ENCODE peak calls at places on chromosomes 12 and 14, in eight cellular contexts. One of them, this sample, is unnamed.

GRCh38 chr14:73149753-73150152 is 13.4 kb downstream of the PSEN1 start:
- DNase-seq in H9: no peak
- DNase-seq in ovary: no peak
- DNase-seq in astrocyte: no peak
- DNase-seq in K562: no peak
- DNase-seq in endothelial cell: no peak
- DNase-seq in left ventricle myocardium inferior: no peak
- DNase-seq in body of pancreas: no peak
- DNase-seq in this sample: no peak

GRCh38 chr12:72297666-72298065 is 25.5 kb downstream of the TRHDE start:
- DNase-seq in H9: no peak
- DNase-seq in ovary: no peak
- DNase-seq in astrocyte: no peak
- DNase-seq in K562: no peak
- DNase-seq in endothelial cell: no peak
- DNase-seq in left ventricle myocardium inferior: no peak
- DNase-seq in body of pancreas: no peak
- DNase-seq in this sample: no peak

GRCh38 chr12:119206348-119207075 is 27.8 kb downstream of the HSPB8 start:
- DNase-seq in H9: peak
- DNase-seq in ovary: no peak
- DNase-seq in astrocyte: no peak
- DNase-seq in K562: no peak
- DNase-seq in endothelial cell: no peak
- DNase-seq in left ventricle myocardium inferior: no peak
- DNase-seq in body of pancreas: no peak
- DNase-seq in this sample: no peak

GRCh38 chr12:52903855-52904508 is 894 bp downstream of the KRT8 start:
- DNase-seq in H9: peak
- DNase-seq in ovary: peak
- DNase-seq in astrocyte: peak
- DNase-seq in K562: peak
- DNase-seq in endothelial cell: peak
- DNase-seq in left ventricle myocardium inferior: peak
- DNase-seq in body of pancreas: peak
- DNase-seq in this sample: peak

GRCh38 chr12:18262514-18262913 is 1.2 kb downstream of the PIK3C2G start:
- DNase-seq in H9: no peak
- DNase-seq in ovary: no peak
- DNase-seq in astrocyte: no peak
- DNase-seq in K562: no peak
- DNase-seq in endothelial cell: no peak
- DNase-seq in left ventricle myocardium inferior: no peak
- DNase-seq in body of pancreas: no peak
- DNase-seq in this sample: no peak

GRCh38 chr12:17802657-17803641 is 287.0 kb downstream of the RERGL start:
- DNase-seq in H9: peak
- DNase-seq in ovary: no peak
- DNase-seq in astrocyte: no peak
- DNase-seq in K562: no peak
- DNase-seq in endothelial cell: no peak
- DNase-seq in left ventricle myocardium inferior: no peak
- DNase-seq in body of pancreas: no peak
- DNase-seq in this sample: no peak

GRCh38 chr12:46847001-46847400 is 21.2 kb upstream of the SLC38A4 start:
- DNase-seq in H9: no peak
- DNase-seq in ovary: no peak
- DNase-seq in astrocyte: no peak
- DNase-seq in K562: no peak
- DNase-seq in endothelial cell: no peak
- DNase-seq in left ventricle myocardium inferior: no peak
- DNase-seq in body of pancreas: no peak
- DNase-seq in this sample: no peak

GRCh38 chr12:86261606-86262005 is 5.4 kb upstream of the MGAT4C start:
- DNase-seq in H9: no peak
- DNase-seq in ovary: no peak
- DNase-seq in astrocyte: peak
- DNase-seq in K562: no peak
- DNase-seq in endothelial cell: no peak
- DNase-seq in left ventricle myocardium inferior: no peak
- DNase-seq in body of pancreas: no peak
- DNase-seq in this sample: no peak

GRCh38 chr12:85794551-85794950 is 41.7 kb downstream of the RASSF9 start:
- DNase-seq in H9: no peak
- DNase-seq in ovary: no peak
- DNase-seq in astrocyte: peak
- DNase-seq in K562: no peak
- DNase-seq in endothelial cell: no peak
- DNase-seq in left ventricle myocardium inferior: no peak
- DNase-seq in body of pancreas: no peak
- DNase-seq in this sample: no peak

GRCh38 chr12:52813885-52814709 is at the start of gene KRT4:
- DNase-seq in H9: no peak
- DNase-seq in ovary: no peak
- DNase-seq in astrocyte: peak
- DNase-seq in K562: no peak
- DNase-seq in endothelial cell: no peak
- DNase-seq in left ventricle myocardium inferior: no peak
- DNase-seq in body of pancreas: no peak
- DNase-seq in this sample: no peak

GRCh38 chr14:104582005-104582404 is 2.4 kb downstream of the C14orf180 start:
- DNase-seq in H9: no peak
- DNase-seq in ovary: no peak
- DNase-seq in astrocyte: no peak
- DNase-seq in K562: peak
- DNase-seq in endothelial cell: no peak
- DNase-seq in left ventricle myocardium inferior: peak
- DNase-seq in body of pancreas: no peak
- DNase-seq in this sample: no peak

GRCh38 chr14:98689936-98690335 is 582.1 kb downstream of the BCL11B start:
- DNase-seq in H9: no peak
- DNase-seq in ovary: no peak
- DNase-seq in astrocyte: no peak
- DNase-seq in K562: no peak
- DNase-seq in endothelial cell: no peak
- DNase-seq in left ventricle myocardium inferior: no peak
- DNase-seq in body of pancreas: no peak
- DNase-seq in this sample: no peak

GRCh38 chr12:68042212-68042699 is 53.0 kb downstream of the IFNG-AS1 start:
- DNase-seq in H9: no peak
- DNase-seq in ovary: no peak
- DNase-seq in astrocyte: peak
- DNase-seq in K562: no peak
- DNase-seq in endothelial cell: no peak
- DNase-seq in left ventricle myocardium inferior: no peak
- DNase-seq in body of pancreas: no peak
- DNase-seq in this sample: no peak
- TF ChIP-seq CTCF in H9: no peak
- TF ChIP-seq CTCF in ovary: no peak
- TF ChIP-seq CTCF in astrocyte: no peak
- TF ChIP-seq CTCF in K562: no peak
- TF ChIP-seq CTCF in endothelial cell: no peak
- TF ChIP-seq CTCF in left ventricle myocardium inferior: no peak
- TF ChIP-seq CTCF in body of pancreas: no peak
- TF ChIP-seq CTCF in this sample: no peak

GRCh38 chr14:22847661-22848341 is 11.4 kb downstream of the MMP14 start:
- DNase-seq in H9: no peak
- DNase-seq in ovary: no peak
- DNase-seq in astrocyte: peak
- DNase-seq in K562: no peak
- DNase-seq in endothelial cell: no peak
- DNase-seq in left ventricle myocardium inferior: no peak
- DNase-seq in body of pancreas: no peak
- DNase-seq in this sample: no peak
- TF ChIP-seq CTCF in H9: peak
- TF ChIP-seq CTCF in ovary: no peak
- TF ChIP-seq CTCF in astrocyte: no peak
- TF ChIP-seq CTCF in K562: peak
- TF ChIP-seq CTCF in endothelial cell: no peak
- TF ChIP-seq CTCF in left ventricle myocardium inferior: no peak
- TF ChIP-seq CTCF in body of pancreas: no peak
- TF ChIP-seq CTCF in this sample: no peak

GRCh38 chr12:54571857-54572195 is 16.6 kb downstream of the PPP1R1A start:
- DNase-seq in H9: no peak
- DNase-seq in ovary: no peak
- DNase-seq in astrocyte: no peak
- DNase-seq in K562: no peak
- DNase-seq in endothelial cell: no peak
- DNase-seq in left ventricle myocardium inferior: no peak
- DNase-seq in body of pancreas: no peak
- DNase-seq in this sample: no peak

GRCh38 chr12:54569995-54570531 is 18.4 kb downstream of the PPP1R1A start:
- DNase-seq in H9: no peak
- DNase-seq in ovary: no peak
- DNase-seq in astrocyte: no peak
- DNase-seq in K562: no peak
- DNase-seq in endothelial cell: no peak
- DNase-seq in left ventricle myocardium inferior: no peak
- DNase-seq in body of pancreas: no peak
- DNase-seq in this sample: no peak

GRCh38 chr12:54572881-54573280 is 15.6 kb downstream of the PPP1R1A start:
- DNase-seq in H9: peak
- DNase-seq in ovary: no peak
- DNase-seq in astrocyte: no peak
- DNase-seq in K562: no peak
- DNase-seq in endothelial cell: no peak
- DNase-seq in left ventricle myocardium inferior: no peak
- DNase-seq in body of pancreas: no peak
- DNase-seq in this sample: no peak

GRCh38 chr12:54569072-54569471 is 19.4 kb downstream of the PPP1R1A start:
- DNase-seq in H9: no peak
- DNase-seq in ovary: no peak
- DNase-seq in astrocyte: no peak
- DNase-seq in K562: no peak
- DNase-seq in endothelial cell: no peak
- DNase-seq in left ventricle myocardium inferior: no peak
- DNase-seq in body of pancreas: no peak
- DNase-seq in this sample: no peak

DNA sequence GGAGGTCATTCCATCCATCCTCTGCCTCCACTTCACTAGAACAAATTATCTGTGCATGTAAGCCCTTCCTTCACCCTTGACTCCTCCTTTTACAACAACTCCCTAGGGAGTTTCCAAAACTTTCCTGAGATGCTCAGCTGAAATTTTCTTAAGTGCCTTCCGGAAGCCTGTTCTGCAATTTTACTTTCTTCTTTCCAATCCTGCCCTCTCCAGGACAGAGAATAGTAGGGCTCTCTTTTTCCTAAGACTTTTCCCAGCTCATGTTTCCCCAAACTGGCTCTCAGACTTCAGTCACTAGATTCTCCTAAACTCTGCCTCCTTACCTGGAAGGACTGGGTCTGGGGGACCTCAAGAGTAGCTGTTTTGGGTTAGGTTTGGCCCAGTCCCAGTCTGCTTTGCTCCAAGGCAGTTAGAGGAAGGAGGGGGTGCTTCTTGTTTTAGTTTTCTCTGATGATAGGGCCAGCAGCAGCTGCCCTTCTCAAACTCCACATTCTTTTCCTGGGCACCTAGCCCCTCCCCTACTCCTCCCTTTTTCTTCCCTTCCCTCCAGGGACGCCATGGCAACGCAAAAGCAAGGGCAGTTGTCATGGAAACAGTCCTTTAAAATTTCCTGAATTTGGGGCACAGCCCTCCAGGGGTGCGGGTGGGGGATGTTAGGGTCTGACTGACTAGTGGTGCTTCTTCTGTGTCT is 17.1 kb downstream of the PPP1R1A start:
- DNase-seq in H9: peak
- DNase-seq in ovary: no peak
- DNase-seq in astrocyte: no peak
- DNase-seq in K562: no peak
- DNase-seq in endothelial cell: no peak
- DNase-seq in left ventricle myocardium inferior: no peak
- DNase-seq in body of pancreas: no peak
- DNase-seq in this sample: no peak
- TF ChIP-seq CTCF in H9: peak
- TF ChIP-seq CTCF in ovary: no peak
- TF ChIP-seq CTCF in astrocyte: no peak
- TF ChIP-seq CTCF in K562: no peak
- TF ChIP-seq CTCF in endothelial cell: no peak
- TF ChIP-seq CTCF in left ventricle myocardium inferior: peak
- TF ChIP-seq CTCF in body of pancreas: no peak
- TF ChIP-seq CTCF in this sample: no peak

GRCh38 chr14:24895622-24896021 is 154.3 kb downstream of the STXBP6 start:
- DNase-seq in H9: no peak
- DNase-seq in ovary: no peak
- DNase-seq in astrocyte: no peak
- DNase-seq in K562: no peak
- DNase-seq in endothelial cell: no peak
- DNase-seq in left ventricle myocardium inferior: no peak
- DNase-seq in body of pancreas: no peak
- DNase-seq in this sample: no peak

GRCh38 chr14:24904533-24904932 is 145.4 kb downstream of the STXBP6 start:
- DNase-seq in H9: no peak
- DNase-seq in ovary: no peak
- DNase-seq in astrocyte: no peak
- DNase-seq in K562: no peak
- DNase-seq in endothelial cell: no peak
- DNase-seq in left ventricle myocardium inferior: no peak
- DNase-seq in body of pancreas: no peak
- DNase-seq in this sample: no peak

GRCh38 chr14:24897793-24898192 is 152.2 kb downstream of the STXBP6 start:
- DNase-seq in H9: no peak
- DNase-seq in ovary: no peak
- DNase-seq in astrocyte: no peak
- DNase-seq in K562: no peak
- DNase-seq in endothelial cell: no peak
- DNase-seq in left ventricle myocardium inferior: no peak
- DNase-seq in body of pancreas: no peak
- DNase-seq in this sample: no peak

GRCh38 chr14:24903337-24903736 is 146.6 kb downstream of the STXBP6 start:
- DNase-seq in H9: no peak
- DNase-seq in ovary: no peak
- DNase-seq in astrocyte: peak
- DNase-seq in K562: no peak
- DNase-seq in endothelial cell: no peak
- DNase-seq in left ventricle myocardium inferior: no peak
- DNase-seq in body of pancreas: no peak
- DNase-seq in this sample: no peak

DNA sequence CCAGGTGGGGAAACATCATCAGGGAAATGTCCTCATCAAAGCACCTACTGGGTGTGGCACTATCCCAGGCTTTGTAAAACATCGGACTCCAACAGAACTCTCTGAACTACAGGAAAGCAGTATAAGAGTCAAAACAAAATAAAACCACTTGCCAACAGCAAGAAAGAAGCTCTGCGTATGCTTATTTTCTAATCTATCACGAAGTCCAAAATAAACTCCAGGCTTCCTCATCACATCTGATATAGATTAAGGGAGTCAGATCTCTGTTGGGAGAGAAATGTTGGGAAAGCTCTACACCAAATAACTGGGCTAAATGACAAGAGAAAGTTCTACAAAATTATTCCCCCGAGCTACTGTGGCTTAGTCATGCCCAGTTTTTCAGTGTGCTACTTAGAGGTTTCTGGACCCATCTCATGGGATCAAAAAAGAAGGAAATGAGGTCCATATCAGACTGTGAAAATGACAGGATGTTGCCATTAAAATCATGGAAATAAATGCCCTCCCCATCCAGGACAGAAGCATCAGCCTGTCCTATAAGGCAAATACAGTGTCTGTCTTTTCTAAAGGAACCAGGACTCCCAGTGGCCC is 149.6 kb downstream of the STXBP6 start:
- DNase-seq in H9: no peak
- DNase-seq in ovary: no peak
- DNase-seq in astrocyte: peak
- DNase-seq in K562: no peak
- DNase-seq in endothelial cell: no peak
- DNase-seq in left ventricle myocardium inferior: no peak
- DNase-seq in body of pancreas: no peak
- DNase-seq in this sample: no peak
- TF ChIP-seq CTCF in H9: no peak
- TF ChIP-seq CTCF in ovary: no peak
- TF ChIP-seq CTCF in astrocyte: no peak
- TF ChIP-seq CTCF in K562: no peak
- TF ChIP-seq CTCF in endothelial cell: no peak
- TF ChIP-seq CTCF in left ventricle myocardium inferior: no peak
- TF ChIP-seq CTCF in body of pancreas: no peak
- TF ChIP-seq CTCF in this sample: no peak